ENCODE peak calls at places on chromosomes 7 and 10, in six cellular contexts. J is astrocyte, M is left ventricle myocardium inferior, O is Panc1, U is lower lobe of right lung, B is neuronal stem cell. Q is an unnamed sample.
A peak's percentile ranks its signal among the peaks of the same experiment; 100 is the strongest.

GRCh38 chr10:125953778-125954385 is 57.5 kb downstream of the FANK1 start:
- DNase-seq in M (no peak), O (no peak), J (peak; percentile 23), B (no peak), U (no peak), Q (no peak)

GRCh38 chr10:102868976-102869289 is 337 bp upstream of the AS3MT start:
- DNase-seq in B (no peak), U (no peak), J (no peak), M (no peak), O (no peak), Q (no peak)

GRCh38 chr7:4042402-4042801 is 639.7 kb upstream of the FOXK1 start:
- DNase-seq in J (no peak), O (no peak), U (no peak), M (no peak), B (no peak), Q (no peak)

GRCh38 chr10:27360581-27361172 is 120.1 kb upstream of the ACBD5 start:
- DNase-seq in J (peak; percentile 42), B (peak; percentile 78), M (peak; percentile 68), U (peak; percentile 81), O (peak; percentile 53), Q (peak; percentile 58)

GRCh38 chr7:50304911-50305621 is 550 bp downstream of the IKZF1 start:
- DNase-seq in O (no peak), B (no peak), U (no peak), M (no peak), J (no peak), Q (no peak)

GRCh38 chr10:133351408-133352318 is 4.5 kb downstream of the PRAP1 start:
- DNase-seq in O (no peak), B (no peak), M (peak; percentile 12), U (peak; percentile 44), J (no peak), Q (no peak)

GRCh38 chr7:100506356-100506930 is 22.7 kb downstream of the NYAP1 start:
- DNase-seq in J (no peak), O (no peak), U (no peak), B (no peak), M (no peak), Q (no peak)

GRCh38 chr10:126111562-126111961 is 215.2 kb downstream of the FANK1 start:
- DNase-seq in U (no peak), O (no peak), M (no peak), B (no peak), J (no peak), Q (no peak)

GRCh38 chr10:67612577-67613537 is 83.1 kb downstream of the CTNNA3 start:
- DNase-seq in J (peak; percentile 89), B (no peak), O (no peak), U (no peak), M (no peak), Q (no peak)

GRCh38 chr10:92690211-92691041 is 671 bp downstream of the HHEX start:
- DNase-seq in O (no peak), B (peak; percentile 29), U (peak; percentile 84), M (peak; percentile 52), J (peak; percentile 57), Q (no peak)

GRCh38 chr7:104767826-104768536 is 246.0 kb upstream of the KMT2E start:
- DNase-seq in J (no peak), M (no peak), B (no peak), O (no peak), U (no peak), Q (no peak)

GRCh38 chr7:153090757-153091156 is 331.2 kb downstream of the ACTR3B start:
- DNase-seq in J (no peak), U (no peak), M (no peak), B (no peak), O (no peak), Q (no peak)

GRCh38 chr10:130053561-130053960 is 57.1 kb downstream of the C10orf143 start:
- DNase-seq in O (no peak), M (no peak), J (no peak), B (no peak), U (no peak), Q (no peak)

GRCh38 chr10:32790483-32790882 is 167.5 kb downstream of the ITGB1 start:
- DNase-seq in U (no peak), J (peak; percentile 16), O (no peak), M (no peak), B (no peak), Q (no peak)

GRCh38 chr10:17075510-17075909 is 54.1 kb downstream of the CUBN start:
- DNase-seq in M (no peak), B (no peak), O (peak; percentile 87), J (peak; percentile 95), U (no peak), Q (no peak)

GRCh38 chr7:47374538-47374937 is 207.4 kb downstream of the TNS3 start:
- DNase-seq in B (no peak), U (no peak), O (no peak), J (no peak), M (no peak), Q (no peak)

GRCh38 chr7:67022501-67022900 is 25.9 kb downstream of the TYW1 start:
- DNase-seq in B (no peak), J (no peak), O (no peak), U (no peak), M (no peak), Q (no peak)

GRCh38 chr10:85624511-85624910 is 742.1 kb downstream of the GRID1 start:
- DNase-seq in O (no peak), J (no peak), B (no peak), M (no peak), U (no peak), Q (no peak)

GRCh38 chr10:47024046-47024322 is 112.8 kb downstream of the PTPN20 start:
- DNase-seq in O (no peak), M (no peak), U (no peak), J (no peak), B (no peak), Q (no peak)

GRCh38 chr7:143900230-143900766 is 1.7 kb downstream of the TCAF1 start:
- DNase-seq in M (no peak), O (peak; percentile 30), B (no peak), J (peak; percentile 36), U (no peak), Q (no peak)

GRCh38 chr7:25894902-25895791 is 256.9 kb upstream of the NFE2L3 start:
- DNase-seq in O (peak; percentile 20), U (peak; percentile 81), B (peak; percentile 51), J (no peak), M (peak; percentile 63), Q (no peak)

GRCh38 chr10:70597856-70598815 is 4.4 kb downstream of the PRF1 start:
- DNase-seq in B (no peak), M (no peak), O (no peak), U (no peak), J (no peak), Q (no peak)

GRCh38 chr10:131549116-131549515 is 237.6 kb upstream of the TCERG1L start:
- DNase-seq in J (no peak), B (no peak), U (no peak), M (no peak), O (no peak), Q (no peak)

GRCh38 chr10:112585052-112585451 is 138.0 kb downstream of the VTI1A start:
- DNase-seq in M (no peak), O (peak; percentile 38), B (no peak), J (peak; percentile 59), U (no peak), Q (no peak)

DNA sequence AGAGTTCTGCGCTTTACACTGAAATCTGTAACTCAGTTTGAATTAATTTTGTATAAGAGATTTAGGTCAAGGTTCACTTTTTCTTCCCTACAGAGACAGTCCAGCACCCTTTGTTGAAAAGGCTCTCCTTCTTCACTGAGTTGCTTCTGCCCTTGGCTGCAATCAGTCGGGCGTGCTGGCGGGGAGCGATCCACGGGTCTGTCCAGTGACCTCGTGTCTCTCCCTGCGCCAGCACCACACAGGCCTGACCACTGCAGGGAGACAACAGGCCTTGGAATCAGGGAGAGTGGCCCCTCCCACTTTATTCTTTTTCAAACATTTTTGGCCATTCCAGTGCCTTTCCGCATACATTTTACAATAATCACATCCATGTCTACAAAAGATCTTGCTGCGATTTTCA is 66.9 kb downstream of the AMZ1 start:
- DNase-seq in M (no peak), J (no peak), U (no peak), B (no peak), O (no peak), Q (no peak)
- H3K4me1 ChIP-seq in M (peaks cover 42% of the 10 kb centered on the region), J (peaks cover 19% of the 10 kb centered on the region), U (peaks cover 28% of the 10 kb centered on the region), B (peaks cover 7% of the 10 kb centered on the region), O (peaks cover 64% of the 10 kb centered on the region), Q (peaks cover 1% of the 10 kb centered on the region)

DNA sequence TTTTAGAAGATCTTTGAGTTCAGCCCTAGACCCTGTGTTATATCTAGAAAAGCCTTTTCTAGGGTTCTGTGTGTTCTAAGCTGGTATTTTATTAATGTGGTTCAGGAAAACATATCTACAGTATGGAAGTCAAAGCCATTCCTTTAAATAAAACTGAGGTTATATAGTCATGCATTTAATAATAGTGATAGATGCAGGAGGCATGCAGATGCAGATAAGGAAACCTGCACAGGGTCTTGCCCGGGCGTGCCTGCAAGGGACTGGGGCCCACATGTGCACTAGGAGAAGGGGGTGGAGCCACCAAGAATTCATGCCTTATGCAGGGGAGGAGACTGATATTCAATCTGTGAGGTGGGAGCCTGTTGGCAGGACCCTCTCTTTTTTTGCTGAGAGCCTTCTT is 171.5 kb downstream of the PRPF18 start:
- DNase-seq in O (no peak), B (no peak), J (peak; percentile 83), M (no peak), U (no peak), Q (peak; percentile 39)
- H3K27ac ChIP-seq in O (no peak overlapping the region), B (peak overlapping the region; percentile 77), J (peak overlapping the region; percentile 76), M (peak overlapping the region; percentile 63), U (no peak overlapping the region), Q (peak overlapping the region; percentile 76)

DNA sequence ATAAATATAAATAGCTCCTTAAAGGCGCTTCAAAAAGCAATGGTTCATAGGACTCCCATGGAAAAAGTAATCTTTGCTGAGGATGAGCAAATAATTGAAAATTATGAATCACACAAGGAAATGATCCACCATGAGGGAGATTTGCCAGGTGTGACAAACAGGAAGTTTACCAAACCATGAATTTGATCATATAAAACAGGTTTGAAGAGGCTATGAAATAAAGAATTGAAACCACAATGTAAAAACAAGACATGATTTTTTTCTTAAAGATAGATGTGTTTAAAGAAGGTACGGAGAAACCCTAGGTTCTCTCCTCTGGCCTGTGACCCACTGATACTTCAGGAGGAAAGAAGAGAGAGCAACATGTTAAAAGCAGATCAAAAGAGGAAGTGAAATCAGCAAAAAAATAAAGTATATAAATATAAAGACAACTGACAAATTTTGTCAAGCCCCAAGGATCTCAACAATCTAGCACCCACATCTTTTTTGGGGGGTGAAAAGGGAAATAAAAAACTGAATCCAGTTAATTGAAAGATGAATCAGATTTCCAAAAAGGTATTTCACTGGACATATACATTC is 111.3 kb upstream of the ASAH2 start:
- DNase-seq in M (no peak), B (no peak), O (no peak), U (no peak), J (no peak), Q (no peak)
- H3K4me3 ChIP-seq in M (no peak overlapping the region), B (no peak overlapping the region), O (no peak overlapping the region), U (no peak overlapping the region), J (no peak overlapping the region), Q (no peak overlapping the region)

GRCh38 chr7:30142710-30143109 is 7.9 kb downstream of the MTURN start:
- DNase-seq in O (no peak), M (no peak), J (peak; percentile 74), U (peak; percentile 74), B (no peak), Q (no peak)
- H3K4me1 ChIP-seq in O (no peaks in the 10 kb centered on the region), M (peaks cover 64% of the 10 kb centered on the region), J (peaks cover 15% of the 10 kb centered on the region), U (peaks cover 70% of the 10 kb centered on the region), B (peaks cover 3% of the 10 kb centered on the region), Q (no peaks in the 10 kb centered on the region)

Q was measured in iPS DF 6.9.